ENCODE peak calls at places on chromosomes 12 and 14, in ten cellular contexts. One of them, this sample, is unnamed.

GRCh38 chr14:72609205-72609916 is 284.5 kb downstream of the DPF3 start:
- DNase-seq in NCI-H2107: no peak
- DNase-seq in HEK293T: no peak
- DNase-seq in fibroblast of the aortic adventitia: no peak
- DNase-seq in EL: no peak
- DNase-seq in MV-4-11: no peak
- DNase-seq in stromal cell of bone marrow: no peak
- DNase-seq in naive B cell: no peak
- DNase-seq in stimulated activated CD4-positive, alpha-beta T cell treated with anti-CD3 and anti-CD28 coated beads, Interleukin-2, amount 100 ng/mL, for 48 hours: no peak
- DNase-seq in posterior vena cava: no peak
- DNase-seq in this sample: no peak

GRCh38 chr12:15629761-15630160 is 159.4 kb downstream of the EPS8 start:
- DNase-seq in NCI-H2107: no peak
- DNase-seq in HEK293T: no peak
- DNase-seq in fibroblast of the aortic adventitia: peak; percentile 69
- DNase-seq in EL: peak; percentile 69
- DNase-seq in MV-4-11: no peak
- DNase-seq in stromal cell of bone marrow: no peak
- DNase-seq in naive B cell: no peak
- DNase-seq in stimulated activated CD4-positive, alpha-beta T cell treated with anti-CD3 and anti-CD28 coated beads, Interleukin-2, amount 100 ng/mL, for 48 hours: no peak
- DNase-seq in posterior vena cava: no peak
- DNase-seq in this sample: no peak

GRCh38 chr12:53443955-53444354 is 2.4 kb downstream of the PRR13 start:
- DNase-seq in NCI-H2107: no peak
- DNase-seq in HEK293T: no peak
- DNase-seq in fibroblast of the aortic adventitia: no peak
- DNase-seq in EL: no peak
- DNase-seq in MV-4-11: no peak
- DNase-seq in stromal cell of bone marrow: no peak
- DNase-seq in naive B cell: no peak
- DNase-seq in stimulated activated CD4-positive, alpha-beta T cell treated with anti-CD3 and anti-CD28 coated beads, Interleukin-2, amount 100 ng/mL, for 48 hours: no peak
- DNase-seq in posterior vena cava: no peak
- DNase-seq in this sample: no peak

GRCh38 chr12:84983289-84983688 is 52.8 kb downstream of the TSPAN19 start:
- DNase-seq in NCI-H2107: no peak
- DNase-seq in HEK293T: no peak
- DNase-seq in fibroblast of the aortic adventitia: no peak
- DNase-seq in EL: no peak
- DNase-seq in MV-4-11: no peak
- DNase-seq in stromal cell of bone marrow: no peak
- DNase-seq in naive B cell: no peak
- DNase-seq in stimulated activated CD4-positive, alpha-beta T cell treated with anti-CD3 and anti-CD28 coated beads, Interleukin-2, amount 100 ng/mL, for 48 hours: no peak
- DNase-seq in posterior vena cava: no peak
- DNase-seq in this sample: no peak

GRCh38 chr12:62799766-62800406 is 135.1 kb downstream of the PPM1H start:
- DNase-seq in NCI-H2107: no peak
- DNase-seq in HEK293T: no peak
- DNase-seq in fibroblast of the aortic adventitia: no peak
- DNase-seq in EL: no peak
- DNase-seq in MV-4-11: no peak
- DNase-seq in stromal cell of bone marrow: no peak
- DNase-seq in naive B cell: no peak
- DNase-seq in stimulated activated CD4-positive, alpha-beta T cell treated with anti-CD3 and anti-CD28 coated beads, Interleukin-2, amount 100 ng/mL, for 48 hours: no peak
- DNase-seq in posterior vena cava: no peak
- DNase-seq in this sample: no peak

GRCh38 chr14:61609143-61609851 is 86.0 kb upstream of the HIF1A start:
- DNase-seq in NCI-H2107: no peak
- DNase-seq in HEK293T: no peak
- DNase-seq in fibroblast of the aortic adventitia: no peak
- DNase-seq in EL: peak; percentile 77
- DNase-seq in MV-4-11: no peak
- DNase-seq in stromal cell of bone marrow: peak; percentile 76
- DNase-seq in naive B cell: no peak
- DNase-seq in stimulated activated CD4-positive, alpha-beta T cell treated with anti-CD3 and anti-CD28 coated beads, Interleukin-2, amount 100 ng/mL, for 48 hours: no peak
- DNase-seq in posterior vena cava: no peak
- DNase-seq in this sample: no peak

GRCh38 chr12:4421590-4422031 is 24.0 kb downstream of the FGF6 start:
- DNase-seq in NCI-H2107: peak; percentile 30
- DNase-seq in HEK293T: peak; percentile 72
- DNase-seq in fibroblast of the aortic adventitia: peak; percentile 38
- DNase-seq in EL: peak; percentile 23
- DNase-seq in MV-4-11: peak; percentile 33
- DNase-seq in stromal cell of bone marrow: peak; percentile 6
- DNase-seq in naive B cell: peak; percentile 33
- DNase-seq in stimulated activated CD4-positive, alpha-beta T cell treated with anti-CD3 and anti-CD28 coated beads, Interleukin-2, amount 100 ng/mL, for 48 hours: peak; percentile 24
- DNase-seq in posterior vena cava: no peak
- DNase-seq in this sample: no peak

GRCh38 chr12:24478254-24478653 is 470.6 kb downstream of the BCAT1 start:
- DNase-seq in NCI-H2107: peak; percentile 2
- DNase-seq in HEK293T: no peak
- DNase-seq in fibroblast of the aortic adventitia: no peak
- DNase-seq in EL: no peak
- DNase-seq in MV-4-11: no peak
- DNase-seq in stromal cell of bone marrow: no peak
- DNase-seq in naive B cell: no peak
- DNase-seq in stimulated activated CD4-positive, alpha-beta T cell treated with anti-CD3 and anti-CD28 coated beads, Interleukin-2, amount 100 ng/mL, for 48 hours: no peak
- DNase-seq in posterior vena cava: no peak
- DNase-seq in this sample: peak; percentile 25

GRCh38 chr12:12503384-12504078 is 59.1 kb downstream of the DUSP16 start:
- DNase-seq in NCI-H2107: no peak
- DNase-seq in HEK293T: no peak
- DNase-seq in fibroblast of the aortic adventitia: no peak
- DNase-seq in EL: no peak
- DNase-seq in MV-4-11: no peak
- DNase-seq in stromal cell of bone marrow: no peak
- DNase-seq in naive B cell: no peak
- DNase-seq in stimulated activated CD4-positive, alpha-beta T cell treated with anti-CD3 and anti-CD28 coated beads, Interleukin-2, amount 100 ng/mL, for 48 hours: no peak
- DNase-seq in posterior vena cava: no peak
- DNase-seq in this sample: no peak

GRCh38 chr14:100981808-100982207 is 78.3 kb upstream of the RTL1 start:
- DNase-seq in NCI-H2107: no peak
- DNase-seq in HEK293T: no peak
- DNase-seq in fibroblast of the aortic adventitia: no peak
- DNase-seq in EL: peak; percentile 61
- DNase-seq in MV-4-11: no peak
- DNase-seq in stromal cell of bone marrow: no peak
- DNase-seq in naive B cell: no peak
- DNase-seq in stimulated activated CD4-positive, alpha-beta T cell treated with anti-CD3 and anti-CD28 coated beads, Interleukin-2, amount 100 ng/mL, for 48 hours: no peak
- DNase-seq in posterior vena cava: no peak
- DNase-seq in this sample: no peak

GRCh38 chr14:35403397-35404245 is 928 bp downstream of the NFKBIA start:
- DNase-seq in NCI-H2107: peak; percentile 96
- DNase-seq in HEK293T: peak; percentile 86
- DNase-seq in fibroblast of the aortic adventitia: peak; percentile 94
- DNase-seq in EL: peak; percentile 93
- DNase-seq in MV-4-11: peak; percentile 89
- DNase-seq in stromal cell of bone marrow: peak; percentile 87
- DNase-seq in naive B cell: peak; percentile 94
- DNase-seq in stimulated activated CD4-positive, alpha-beta T cell treated with anti-CD3 and anti-CD28 coated beads, Interleukin-2, amount 100 ng/mL, for 48 hours: peak; percentile 95
- DNase-seq in posterior vena cava: peak; percentile 99
- DNase-seq in this sample: peak; percentile 70

GRCh38 chr14:60506010-60506409 is 2.9 kb upstream of the SIX6 start:
- DNase-seq in NCI-H2107: no peak
- DNase-seq in HEK293T: no peak
- DNase-seq in fibroblast of the aortic adventitia: no peak
- DNase-seq in EL: no peak
- DNase-seq in MV-4-11: no peak
- DNase-seq in stromal cell of bone marrow: no peak
- DNase-seq in naive B cell: no peak
- DNase-seq in stimulated activated CD4-positive, alpha-beta T cell treated with anti-CD3 and anti-CD28 coated beads, Interleukin-2, amount 100 ng/mL, for 48 hours: no peak
- DNase-seq in posterior vena cava: no peak
- DNase-seq in this sample: no peak

GRCh38 chr14:83713736-83714135 is 1816.2 kb upstream of the FLRT2 start:
- DNase-seq in NCI-H2107: no peak
- DNase-seq in HEK293T: no peak
- DNase-seq in fibroblast of the aortic adventitia: no peak
- DNase-seq in EL: no peak
- DNase-seq in MV-4-11: no peak
- DNase-seq in stromal cell of bone marrow: no peak
- DNase-seq in naive B cell: no peak
- DNase-seq in stimulated activated CD4-positive, alpha-beta T cell treated with anti-CD3 and anti-CD28 coated beads, Interleukin-2, amount 100 ng/mL, for 48 hours: no peak
- DNase-seq in posterior vena cava: no peak
- DNase-seq in this sample: no peak

GRCh38 chr12:50162225-50162624 is 4.9 kb downstream of the CERS5 start:
- DNase-seq in NCI-H2107: no peak
- DNase-seq in HEK293T: no peak
- DNase-seq in fibroblast of the aortic adventitia: peak; percentile 62
- DNase-seq in EL: no peak
- DNase-seq in MV-4-11: peak; percentile 60
- DNase-seq in stromal cell of bone marrow: no peak
- DNase-seq in naive B cell: no peak
- DNase-seq in stimulated activated CD4-positive, alpha-beta T cell treated with anti-CD3 and anti-CD28 coated beads, Interleukin-2, amount 100 ng/mL, for 48 hours: no peak
- DNase-seq in posterior vena cava: no peak
- DNase-seq in this sample: no peak

GRCh38 chr12:105469182-105469581 is 138.7 kb downstream of the C12orf75 start:
- DNase-seq in NCI-H2107: no peak
- DNase-seq in HEK293T: no peak
- DNase-seq in fibroblast of the aortic adventitia: no peak
- DNase-seq in EL: no peak
- DNase-seq in MV-4-11: no peak
- DNase-seq in stromal cell of bone marrow: no peak
- DNase-seq in naive B cell: no peak
- DNase-seq in stimulated activated CD4-positive, alpha-beta T cell treated with anti-CD3 and anti-CD28 coated beads, Interleukin-2, amount 100 ng/mL, for 48 hours: no peak
- DNase-seq in posterior vena cava: no peak
- DNase-seq in this sample: no peak

GRCh38 chr12:78470354-78471195 is 394.0 kb upstream of the SYT1 start:
- DNase-seq in NCI-H2107: no peak
- DNase-seq in HEK293T: peak; percentile 30
- DNase-seq in fibroblast of the aortic adventitia: peak; percentile 68
- DNase-seq in EL: peak; percentile 45
- DNase-seq in MV-4-11: peak; percentile 3
- DNase-seq in stromal cell of bone marrow: peak; percentile 21
- DNase-seq in naive B cell: no peak
- DNase-seq in stimulated activated CD4-positive, alpha-beta T cell treated with anti-CD3 and anti-CD28 coated beads, Interleukin-2, amount 100 ng/mL, for 48 hours: no peak
- DNase-seq in posterior vena cava: no peak
- DNase-seq in this sample: no peak

GRCh38 chr14:105171004-105171673 is 2.6 kb upstream of the JAG2 start:
- DNase-seq in NCI-H2107: peak; percentile 54
- DNase-seq in HEK293T: no peak
- DNase-seq in fibroblast of the aortic adventitia: no peak
- DNase-seq in EL: no peak
- DNase-seq in MV-4-11: no peak
- DNase-seq in stromal cell of bone marrow: no peak
- DNase-seq in naive B cell: no peak
- DNase-seq in stimulated activated CD4-positive, alpha-beta T cell treated with anti-CD3 and anti-CD28 coated beads, Interleukin-2, amount 100 ng/mL, for 48 hours: no peak
- DNase-seq in posterior vena cava: no peak
- DNase-seq in this sample: no peak

GRCh38 chr12:27975222-27976136 is 2.9 kb upstream of the PTHLH start:
- DNase-seq in NCI-H2107: no peak
- DNase-seq in HEK293T: peak; percentile 45
- DNase-seq in fibroblast of the aortic adventitia: peak; percentile 72
- DNase-seq in EL: peak; percentile 55
- DNase-seq in MV-4-11: no peak
- DNase-seq in stromal cell of bone marrow: no peak
- DNase-seq in naive B cell: no peak
- DNase-seq in stimulated activated CD4-positive, alpha-beta T cell treated with anti-CD3 and anti-CD28 coated beads, Interleukin-2, amount 100 ng/mL, for 48 hours: no peak
- DNase-seq in posterior vena cava: peak; percentile 84
- DNase-seq in this sample: no peak

GRCh38 chr12:1594295-1595025 is at the start of gene FBXL14:
- DNase-seq in NCI-H2107: peak; percentile 84
- DNase-seq in HEK293T: peak; percentile 81
- DNase-seq in fibroblast of the aortic adventitia: peak; percentile 79
- DNase-seq in EL: peak; percentile 84
- DNase-seq in MV-4-11: peak; percentile 77
- DNase-seq in stromal cell of bone marrow: peak; percentile 81
- DNase-seq in naive B cell: peak; percentile 92
- DNase-seq in stimulated activated CD4-positive, alpha-beta T cell treated with anti-CD3 and anti-CD28 coated beads, Interleukin-2, amount 100 ng/mL, for 48 hours: peak; percentile 79
- DNase-seq in posterior vena cava: peak; percentile 96
- DNase-seq in this sample: no peak

GRCh38 chr14:42541535-42542001 is 934.9 kb downstream of the LRFN5 start:
- DNase-seq in NCI-H2107: no peak
- DNase-seq in HEK293T: no peak
- DNase-seq in fibroblast of the aortic adventitia: peak; percentile 46
- DNase-seq in EL: no peak
- DNase-seq in MV-4-11: peak; percentile 59
- DNase-seq in stromal cell of bone marrow: peak; percentile 25
- DNase-seq in naive B cell: no peak
- DNase-seq in stimulated activated CD4-positive, alpha-beta T cell treated with anti-CD3 and anti-CD28 coated beads, Interleukin-2, amount 100 ng/mL, for 48 hours: no peak
- DNase-seq in posterior vena cava: no peak
- DNase-seq in this sample: no peak

GRCh38 chr12:70936414-70936813 is 15.9 kb upstream of the PTPRR start:
- DNase-seq in NCI-H2107: no peak
- DNase-seq in HEK293T: no peak
- DNase-seq in fibroblast of the aortic adventitia: no peak
- DNase-seq in EL: no peak
- DNase-seq in MV-4-11: no peak
- DNase-seq in stromal cell of bone marrow: no peak
- DNase-seq in naive B cell: no peak
- DNase-seq in stimulated activated CD4-positive, alpha-beta T cell treated with anti-CD3 and anti-CD28 coated beads, Interleukin-2, amount 100 ng/mL, for 48 hours: no peak
- DNase-seq in posterior vena cava: no peak
- DNase-seq in this sample: no peak

GRCh38 chr14:22668417-22668816 is 24.3 kb upstream of the OR6J1 start:
- DNase-seq in NCI-H2107: no peak
- DNase-seq in HEK293T: no peak
- DNase-seq in fibroblast of the aortic adventitia: peak; percentile 88
- DNase-seq in EL: peak; percentile 72
- DNase-seq in MV-4-11: no peak
- DNase-seq in stromal cell of bone marrow: peak; percentile 89
- DNase-seq in naive B cell: no peak
- DNase-seq in stimulated activated CD4-positive, alpha-beta T cell treated with anti-CD3 and anti-CD28 coated beads, Interleukin-2, amount 100 ng/mL, for 48 hours: no peak
- DNase-seq in posterior vena cava: no peak
- DNase-seq in this sample: no peak

GRCh38 chr14:74875941-74876913 is at the start of gene PROX2:
- DNase-seq in NCI-H2107: no peak
- DNase-seq in HEK293T: no peak
- DNase-seq in fibroblast of the aortic adventitia: no peak
- DNase-seq in EL: peak; percentile 30
- DNase-seq in MV-4-11: peak; percentile 54
- DNase-seq in stromal cell of bone marrow: no peak
- DNase-seq in naive B cell: no peak
- DNase-seq in stimulated activated CD4-positive, alpha-beta T cell treated with anti-CD3 and anti-CD28 coated beads, Interleukin-2, amount 100 ng/mL, for 48 hours: no peak
- DNase-seq in posterior vena cava: no peak
- DNase-seq in this sample: no peak

GRCh38 chr12:95424271-95424994 is 49.5 kb upstream of the METAP2 start:
- DNase-seq in NCI-H2107: no peak
- DNase-seq in HEK293T: no peak
- DNase-seq in fibroblast of the aortic adventitia: peak; percentile 17
- DNase-seq in EL: no peak
- DNase-seq in MV-4-11: no peak
- DNase-seq in stromal cell of bone marrow: no peak
- DNase-seq in naive B cell: no peak
- DNase-seq in stimulated activated CD4-positive, alpha-beta T cell treated with anti-CD3 and anti-CD28 coated beads, Interleukin-2, amount 100 ng/mL, for 48 hours: no peak
- DNase-seq in posterior vena cava: no peak
- DNase-seq in this sample: no peak

GRCh38 chr12:19139795-19140194 is 10.3 kb downstream of the PLEKHA5 start:
- DNase-seq in NCI-H2107: no peak
- DNase-seq in HEK293T: no peak
- DNase-seq in fibroblast of the aortic adventitia: no peak
- DNase-seq in EL: peak; percentile 15
- DNase-seq in MV-4-11: no peak
- DNase-seq in stromal cell of bone marrow: no peak
- DNase-seq in naive B cell: no peak
- DNase-seq in stimulated activated CD4-positive, alpha-beta T cell treated with anti-CD3 and anti-CD28 coated beads, Interleukin-2, amount 100 ng/mL, for 48 hours: no peak
- DNase-seq in posterior vena cava: no peak
- DNase-seq in this sample: no peak

GRCh38 chr14:50083467-50084337 is 32.7 kb downstream of the VCPKMT start:
- DNase-seq in NCI-H2107: no peak
- DNase-seq in HEK293T: no peak
- DNase-seq in fibroblast of the aortic adventitia: no peak
- DNase-seq in EL: no peak
- DNase-seq in MV-4-11: peak; percentile 49
- DNase-seq in stromal cell of bone marrow: no peak
- DNase-seq in naive B cell: no peak
- DNase-seq in stimulated activated CD4-positive, alpha-beta T cell treated with anti-CD3 and anti-CD28 coated beads, Interleukin-2, amount 100 ng/mL, for 48 hours: peak; percentile 50
- DNase-seq in posterior vena cava: no peak
- DNase-seq in this sample: no peak

GRCh38 chr14:32513571-32514009 is 184.5 kb downstream of the AKAP6 start:
- DNase-seq in NCI-H2107: no peak
- DNase-seq in HEK293T: no peak
- DNase-seq in fibroblast of the aortic adventitia: peak; percentile 46
- DNase-seq in EL: peak; percentile 14
- DNase-seq in MV-4-11: no peak
- DNase-seq in stromal cell of bone marrow: no peak
- DNase-seq in naive B cell: no peak
- DNase-seq in stimulated activated CD4-positive, alpha-beta T cell treated with anti-CD3 and anti-CD28 coated beads, Interleukin-2, amount 100 ng/mL, for 48 hours: no peak
- DNase-seq in posterior vena cava: no peak
- DNase-seq in this sample: no peak

GRCh38 chr14:67820428-67820881 is 876 bp downstream of the RAD51B start:
- DNase-seq in NCI-H2107: no peak
- DNase-seq in HEK293T: peak; percentile 37
- DNase-seq in fibroblast of the aortic adventitia: peak; percentile 43
- DNase-seq in EL: peak; percentile 66
- DNase-seq in MV-4-11: peak; percentile 44
- DNase-seq in stromal cell of bone marrow: no peak
- DNase-seq in naive B cell: no peak
- DNase-seq in stimulated activated CD4-positive, alpha-beta T cell treated with anti-CD3 and anti-CD28 coated beads, Interleukin-2, amount 100 ng/mL, for 48 hours: no peak
- DNase-seq in posterior vena cava: no peak
- DNase-seq in this sample: no peak